ENCODE peak calls at places on chromosomes 13 and 19, in four cellular contexts. Q is body of pancreas, A is fibroblast of lung, H is adrenal gland. L is an unnamed sample.

GRCh38 chr13:38763446-38764381 is 76.8 kb downstream of the FREM2 start:
- DNase-seq in H (peak; percentile 11), Q (peak; percentile 37), A (peak; percentile 52), L (no peak)

GRCh38 chr19:51808333-51808986 is 13.5 kb downstream of the FPR3 start:
- DNase-seq in Q (no peak), H (peak; percentile 7), A (peak; percentile 60), L (no peak)

GRCh38 chr13:46378411-46378810 is 8.6 kb downstream of the RUBCNL start:
- DNase-seq in H (no peak), Q (no peak), A (no peak), L (no peak)

GRCh38 chr13:109100705-109101104 is 471.3 kb downstream of the MYO16 start:
- DNase-seq in Q (no peak), A (no peak), H (no peak), L (no peak)

GRCh38 chr13:91185294-91185863 is 162.1 kb upstream of the MIR17HG start:
- DNase-seq in A (peak; percentile 57), Q (no peak), H (no peak), L (no peak)

GRCh38 chr19:12944064-12944674 is 1.5 kb upstream of the RAD23A start:
- DNase-seq in Q (no peak), H (no peak), A (no peak), L (no peak)

GRCh38 chr19:46648961-46649960 is 11.7 kb downstream of the DACT3 start:
- DNase-seq in H (no peak), Q (no peak), A (no peak), L (no peak)

GRCh38 chr13:30690282-30691188 is 44.8 kb upstream of the ALOX5AP start:
- DNase-seq in Q (no peak), A (peak; percentile 98), H (peak; percentile 51), L (peak; percentile 84)

GRCh38 chr13:33682020-33682564 is 135.9 kb upstream of the RFC3 start:
- DNase-seq in Q (no peak), A (no peak), H (no peak), L (no peak)

GRCh38 chr19:6038634-6039405 is 60.9 kb upstream of the RANBP3 start:
- DNase-seq in Q (no peak), A (peak; percentile 59), H (no peak), L (no peak)

GRCh38 chr19:55597493-55597892 is 1.8 kb downstream of the FIZ1 start:
- DNase-seq in A (no peak), Q (no peak), H (no peak), L (peak; percentile 78)

GRCh38 chr13:30486230-30487074 is 20.7 kb upstream of the HMGB1 start:
- DNase-seq in A (no peak), H (no peak), Q (peak; percentile 76), L (no peak)

DNA sequence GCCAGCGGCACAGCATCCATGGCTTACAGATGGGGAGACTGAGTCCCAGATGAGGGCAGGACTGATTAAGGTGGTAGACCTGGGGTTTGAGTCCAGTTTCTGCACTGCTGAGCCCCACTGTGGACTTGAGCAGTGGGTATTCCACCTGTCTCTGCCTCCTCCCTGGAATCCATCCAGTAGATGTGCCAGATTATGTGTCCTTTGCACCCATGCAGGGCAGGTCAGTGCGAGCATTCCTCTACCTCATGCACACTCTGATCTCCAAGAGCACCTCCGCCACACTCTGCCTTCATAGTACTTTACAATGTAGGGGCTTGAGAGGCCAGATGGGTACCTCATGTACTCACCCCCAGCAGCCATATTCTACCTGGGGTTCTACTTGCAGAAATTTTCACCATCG is 10.0 kb downstream of the ZSCAN22 start:
- DNase-seq in A (no peak), Q (no peak), H (no peak), L (peak; percentile 16)
- H3K36me3 ChIP-seq in A (peaks cover 7% of the 10 kb centered on the region), Q (no peaks in the 10 kb centered on the region), H (no peaks in the 10 kb centered on the region), L (peaks cover 14% of the 10 kb centered on the region)

DNA sequence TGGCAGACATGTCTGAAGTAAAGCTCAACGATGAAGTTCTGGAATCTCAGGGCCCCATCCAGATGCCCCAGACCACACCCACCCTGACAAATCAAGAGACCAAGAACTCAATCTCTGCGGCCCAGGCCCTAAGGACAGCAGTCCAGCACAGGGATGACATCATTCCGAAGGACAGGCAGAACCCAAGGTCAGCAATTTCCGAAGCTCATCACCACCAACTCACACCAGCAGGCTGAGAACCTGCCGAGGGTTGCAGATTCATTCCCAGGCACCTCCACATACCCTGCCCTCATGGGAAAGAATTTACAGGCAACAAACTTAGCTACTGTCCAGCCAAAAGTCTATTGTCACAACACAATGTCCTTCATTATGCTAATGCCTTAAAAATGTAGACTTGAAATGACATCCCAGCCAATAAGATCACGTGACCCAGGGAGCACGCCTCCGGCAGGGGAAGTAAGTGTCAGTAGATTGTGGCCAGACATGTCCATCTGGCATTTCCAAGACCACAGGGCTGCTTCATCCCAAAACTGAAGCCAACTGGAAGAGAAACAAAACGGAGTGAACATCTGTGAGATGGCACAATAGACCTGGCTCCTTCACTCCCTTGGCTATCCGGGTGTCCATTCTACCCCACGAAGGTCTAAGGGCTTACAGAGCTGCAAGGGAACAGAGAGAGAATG is 98.8 kb downstream of the CRYL1 start:
- DNase-seq in Q (no peak), A (peak; percentile 54), H (peak; percentile 28), L (no peak)
- H3K27ac ChIP-seq in Q (no peak overlapping the region), A (no peak overlapping the region), H (no peak overlapping the region), L (no peak overlapping the region)

GRCh38 chr19:42402376-42403116 is 12.4 kb upstream of the CNFN start:
- DNase-seq in Q (no peak), A (no peak), H (no peak), L (no peak)

GRCh38 chr19:42406111-42406510 is 16.0 kb upstream of the CNFN start:
- DNase-seq in H (no peak), A (no peak), Q (no peak), L (no peak)

GRCh38 chr19:42401365-42402303 is 11.5 kb upstream of the CNFN start:
- DNase-seq in H (peak; percentile 88), Q (peak; percentile 82), A (peak; percentile 81), L (peak; percentile 94)

GRCh38 chr19:42400404-42400803 is 10.3 kb upstream of the CNFN start:
- DNase-seq in H (no peak), Q (no peak), A (no peak), L (no peak)

DNA sequence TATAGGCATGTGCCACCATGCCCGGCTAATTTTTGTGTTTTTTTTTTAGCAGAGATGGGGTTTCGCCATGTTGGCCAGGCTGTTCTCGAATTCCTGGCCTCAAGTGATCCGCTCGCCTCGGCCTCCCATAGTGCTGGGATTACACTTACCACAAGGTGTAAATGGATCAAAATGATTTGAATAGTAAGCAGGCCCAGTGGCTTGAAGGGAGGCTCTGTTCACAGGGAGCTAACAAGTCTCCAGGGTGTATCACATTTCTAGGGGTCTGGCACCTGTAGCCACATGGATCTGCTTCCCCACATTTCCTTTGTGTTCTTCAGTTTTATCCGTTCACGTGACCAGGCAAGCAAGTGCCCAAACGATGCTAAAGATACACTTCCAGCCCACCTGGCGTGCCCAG is 13.5 kb upstream of the CNFN start:
- DNase-seq in Q (no peak), A (no peak), H (no peak), L (no peak)
- H3K36me3 ChIP-seq in Q (no peaks in the 10 kb centered on the region), A (no peaks in the 10 kb centered on the region), H (no peaks in the 10 kb centered on the region), L (no peaks in the 10 kb centered on the region)

DNA sequence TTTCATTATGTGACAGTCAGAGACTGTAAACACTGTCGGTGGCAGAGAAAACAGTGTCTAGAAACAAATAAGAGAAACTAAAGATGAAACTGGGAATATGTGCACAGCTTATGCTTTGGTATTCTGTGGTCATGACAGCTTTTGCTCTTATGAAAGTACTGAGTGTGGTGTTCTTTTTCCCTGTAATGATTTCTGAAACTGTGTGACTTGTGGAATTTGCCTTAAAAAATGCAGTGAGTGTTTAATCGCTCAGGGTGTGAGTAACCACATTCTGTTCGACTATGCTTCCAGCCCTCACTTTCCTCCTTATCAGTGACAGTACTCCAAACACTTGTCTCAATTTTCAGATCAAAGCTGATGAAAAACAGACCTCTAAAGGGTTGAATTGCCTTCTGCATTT is 66.9 kb upstream of the DIAPH3 start:
- DNase-seq in H (no peak), Q (no peak), A (peak; percentile 9), L (no peak)
- H3K27ac ChIP-seq in H (no peak overlapping the region), Q (no peak overlapping the region), A (no peak overlapping the region), L (no peak overlapping the region)

DNA sequence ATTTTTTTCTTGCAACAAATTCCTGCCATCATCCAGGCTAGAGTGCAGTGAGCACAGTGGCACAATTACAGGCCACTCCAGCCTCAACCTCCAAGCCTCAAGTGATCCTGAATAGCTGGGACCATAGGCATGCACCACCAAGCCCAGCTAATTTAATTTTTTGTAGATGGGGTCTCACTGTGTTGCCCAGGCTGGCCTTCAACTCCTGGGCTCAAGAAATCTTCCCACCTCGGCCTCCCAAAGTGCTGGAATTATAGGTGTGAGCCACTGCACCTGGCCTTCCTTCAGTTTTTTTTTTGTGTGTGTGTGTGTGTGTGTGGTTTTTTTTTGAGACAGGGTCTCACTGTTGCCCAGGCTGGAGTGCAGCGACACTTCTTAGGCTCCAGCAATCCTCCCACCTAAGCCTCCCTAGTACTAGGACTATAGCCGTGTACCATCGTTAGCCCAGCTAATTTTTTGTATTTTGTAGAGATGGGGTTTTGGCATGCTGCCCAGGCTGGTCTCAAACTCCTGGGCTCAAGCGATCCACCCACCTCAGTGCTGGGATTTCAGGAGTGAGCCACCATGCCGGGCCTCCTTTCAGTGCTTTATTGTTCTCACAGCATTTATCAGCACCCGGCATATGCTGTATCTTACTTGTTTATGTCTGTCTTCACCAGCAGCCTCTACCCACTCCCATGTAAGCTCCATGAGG is 5.9 kb upstream of the SRRM5 start:
- DNase-seq in Q (no peak), H (no peak), A (no peak), L (no peak)
- H3K36me3 ChIP-seq in Q (no peaks in the 10 kb centered on the region), H (no peaks in the 10 kb centered on the region), A (peaks cover 2% of the 10 kb centered on the region), L (peaks cover 2% of the 10 kb centered on the region)